ENCODE peak calls at places on chromosomes 4 and X, in six cellular contexts. K is HL-60, Y is transverse colon, G is WERI-Rb-1, O is tibial artery, F is psoas muscle. R is an unnamed sample.

GRCh38 chrX:39427492-39428289 is 626.4 kb downstream of the MID1IP1 start:
- DNase-seq in K (peak; percentile 16), Y (no peak), G (no peak), O (no peak), F (no peak), R (no peak)

GRCh38 chr4:13970349-13970748 is 342.8 kb upstream of the BOD1L1 start:
- DNase-seq in K (no peak), Y (no peak), G (no peak), O (no peak), F (no peak), R (no peak)

GRCh38 chrX:129637217-129638109 is 17.3 kb downstream of the APLN start:
- DNase-seq in K (no peak), Y (peak; percentile 71), G (peak; percentile 62), O (peak; percentile 78), F (peak; percentile 81), R (peak; percentile 49)

GRCh38 chr4:8759987-8760386 is 111.7 kb downstream of the HMX1 start:
- DNase-seq in K (no peak), Y (no peak), G (no peak), O (peak; percentile 23), F (no peak), R (peak; percentile 1)

GRCh38 chr4:114316789-114317188 is 281.8 kb upstream of the UGT8 start:
- DNase-seq in K (no peak), Y (no peak), G (no peak), O (no peak), F (no peak), R (no peak)

GRCh38 chr4:89541998-89542397 is 234.4 kb upstream of the GPRIN3 start:
- DNase-seq in K (no peak), Y (no peak), G (no peak), O (no peak), F (no peak), R (no peak)

GRCh38 chr4:30763337-30763736 is 43.2 kb downstream of the PCDH7 start:
- DNase-seq in K (no peak), Y (no peak), G (no peak), O (no peak), F (no peak), R (no peak)

GRCh38 chr4:113591982-113592381 is 169.6 kb downstream of the CAMK2D start:
- DNase-seq in K (no peak), Y (no peak), G (no peak), O (no peak), F (no peak), R (no peak)

GRCh38 chr4:120709986-120710385 is 212.5 kb downstream of the PRDM5 start:
- DNase-seq in K (no peak), Y (no peak), G (no peak), O (no peak), F (no peak), R (no peak)

GRCh38 chr4:71009091-71009490 is 15.6 kb downstream of the DCK start:
- DNase-seq in K (no peak), Y (no peak), G (no peak), O (no peak), F (no peak), R (no peak)

GRCh38 chr4:155433636-155434360 is 57.0 kb upstream of the MAP9 start:
- DNase-seq in K (no peak), Y (no peak), G (no peak), O (no peak), F (no peak), R (no peak)

GRCh38 chrX:18076434-18076833 is 144.3 kb downstream of the BEND2 start:
- DNase-seq in K (no peak), Y (no peak), G (no peak), O (no peak), F (no peak), R (no peak)

GRCh38 chr4:81491943-81492342 is 20.2 kb upstream of the RASGEF1B start:
- DNase-seq in K (peak; percentile 57), Y (no peak), G (no peak), O (no peak), F (no peak), R (no peak)

GRCh38 chr4:151169223-151169622 is 69.8 kb downstream of the RPS3A start:
- DNase-seq in K (no peak), Y (peak; percentile 62), G (peak; percentile 77), O (peak; percentile 69), F (peak; percentile 69), R (peak; percentile 89)

GRCh38 chr4:55363618-55364420 is 17.8 kb downstream of the SRD5A3 start:
- DNase-seq in K (no peak), Y (no peak), G (no peak), O (no peak), F (no peak), R (no peak)

GRCh38 chr4:110793381-110793801 is 170.5 kb upstream of the PITX2 start:
- DNase-seq in K (no peak), Y (no peak), G (no peak), O (no peak), F (no peak), R (no peak)

GRCh38 chr4:56575820-56576429 is 70.3 kb downstream of the ARL9 start:
- DNase-seq in K (no peak), Y (no peak), G (no peak), O (no peak), F (no peak), R (no peak)

GRCh38 chr4:110737931-110738330 is 115.1 kb upstream of the PITX2 start:
- DNase-seq in K (no peak), Y (no peak), G (no peak), O (no peak), F (no peak), R (no peak)

GRCh38 chrX:47723689-47724088 is 64.7 kb upstream of the UXT start:
- DNase-seq in K (no peak), Y (no peak), G (peak; percentile 23), O (no peak), F (no peak), R (no peak)

GRCh38 chrX:46628406-46629371 is 55.1 kb downstream of the CHST7 start:
- DNase-seq in K (peak; percentile 65), Y (peak; percentile 16), G (no peak), O (peak; percentile 80), F (peak; percentile 87), R (no peak)

GRCh38 chr4:8205749-8206611 is 6.9 kb downstream of the SH3TC1 start:
- DNase-seq in K (peak; percentile 63), Y (no peak), G (no peak), O (no peak), F (no peak), R (no peak)

GRCh38 chr4:117700111-117700892 is 334.0 kb upstream of the NDST3 start:
- DNase-seq in K (no peak), Y (no peak), G (no peak), O (no peak), F (no peak), R (no peak)

GRCh38 chr4:128256539-128256938 is 31.1 kb downstream of the PGRMC2 start:
- DNase-seq in K (no peak), Y (no peak), G (no peak), O (no peak), F (no peak), R (no peak)

GRCh38 chrX:7163146-7163677 is 15.3 kb upstream of the PUDP start:
- DNase-seq in K (no peak), Y (no peak), G (no peak), O (no peak), F (no peak), R (no peak)

GRCh38 chr4:40247350-40247749 is 50.5 kb downstream of the RHOH start:
- DNase-seq in K (no peak), Y (peak; percentile 35), G (no peak), O (no peak), F (no peak), R (no peak)

GRCh38 chr4:5101571-5101970 is 50.3 kb downstream of the STK32B start:
- DNase-seq in K (no peak), Y (no peak), G (no peak), O (no peak), F (no peak), R (no peak)

GRCh38 chrX:148914783-148915182 is 414.4 kb downstream of the AFF2 start:
- DNase-seq in K (no peak), Y (no peak), G (no peak), O (no peak), F (no peak), R (no peak)

GRCh38 chr4:84151574-84151973 is 347.5 kb downstream of the NKX6-1 start:
- DNase-seq in K (no peak), Y (peak; percentile 9), G (no peak), O (no peak), F (no peak), R (peak; percentile 30)

GRCh38 chrX:38868941-38869378 is 67.7 kb downstream of the MID1IP1 start:
- DNase-seq in K (peak; percentile 74), Y (no peak), G (no peak), O (no peak), F (no peak), R (no peak)

GRCh38 chr4:78923459-78924312 is 15.6 kb downstream of the PAQR3 start:
- DNase-seq in K (no peak), Y (no peak), G (no peak), O (no peak), F (no peak), R (no peak)

GRCh38 chr4:107600456-107600855 is 119.6 kb downstream of the PAPSS1 start:
- DNase-seq in K (no peak), Y (no peak), G (no peak), O (no peak), F (no peak), R (no peak)

GRCh38 chrX:68660746-68661145 is 13.3 kb downstream of the STARD8 start:
- DNase-seq in K (no peak), Y (no peak), G (no peak), O (no peak), F (no peak), R (no peak)
- H3K27me3 ChIP-seq in K (no peaks in the 10 kb centered on the region), Y (no peaks in the 10 kb centered on the region), G (peaks cover 7% of the 10 kb centered on the region), O (no peaks in the 10 kb centered on the region), F (no peaks in the 10 kb centered on the region), R (no peaks in the 10 kb centered on the region)

DNA sequence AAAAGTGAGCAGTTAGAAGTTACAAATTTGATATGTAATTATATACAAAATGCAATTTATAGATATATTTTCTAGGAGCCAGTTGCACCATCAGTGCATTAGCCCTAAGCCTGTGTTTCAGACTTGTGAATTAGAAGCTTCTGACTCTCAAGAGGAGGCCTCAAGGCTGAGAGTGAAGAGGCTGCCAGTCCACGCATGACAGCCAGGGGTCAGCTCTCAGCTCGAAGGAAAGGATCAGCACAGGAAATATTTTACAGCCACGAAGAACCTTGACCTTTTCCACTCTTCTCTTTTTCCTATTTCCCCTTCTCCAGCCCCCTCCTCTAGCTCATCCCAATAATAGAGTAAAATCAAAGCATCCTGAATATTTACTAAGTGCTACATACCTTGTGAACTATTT is 642.4 kb downstream of the TRIML1 start:
- DNase-seq in K (no peak), Y (no peak), G (peak; percentile 19), O (no peak), F (no peak), R (peak; percentile 28)
- TF ChIP-seq CTCF in K (no peak), Y (no peak), G (peak; percentile 35), O (no peak), F (no peak), R (peak; percentile 58)

DNA sequence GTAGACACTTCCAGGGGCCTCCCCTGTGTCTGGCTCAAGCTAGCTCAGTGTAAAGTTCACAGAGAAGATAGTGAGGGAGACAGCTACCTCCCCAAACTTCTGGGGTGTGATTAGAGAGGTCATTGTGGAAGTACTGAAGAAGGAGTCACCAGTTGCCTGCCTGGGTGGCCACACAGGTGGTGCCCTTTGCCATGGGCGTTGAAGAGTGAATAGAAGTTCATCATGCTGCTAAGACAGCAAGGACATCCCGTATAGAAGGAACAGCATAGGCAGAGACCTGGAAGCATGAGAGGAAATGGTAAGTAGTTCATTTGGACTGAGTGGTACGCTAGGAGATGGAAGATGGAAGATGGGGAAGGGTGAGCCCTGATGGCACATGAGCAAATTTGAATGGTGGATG is 110.1 kb downstream of the PJA1 start:
- DNase-seq in K (no peak), Y (no peak), G (no peak), O (no peak), F (no peak), R (no peak)
- H3K4me3 ChIP-seq in K (no peak overlapping the region), Y (no peak overlapping the region), G (no peak overlapping the region), O (no peak overlapping the region), F (no peak overlapping the region), R (no peak overlapping the region)

GRCh38 chrX:133992877-133993276 is 7.5 kb upstream of the GPC3 start:
- DNase-seq in K (no peak), Y (no peak), G (no peak), O (no peak), F (no peak), R (no peak)
- H3K27me3 ChIP-seq in K (peaks cover 4% of the 10 kb centered on the region), Y (no peaks in the 10 kb centered on the region), G (peaks cover 22% of the 10 kb centered on the region), O (no peaks in the 10 kb centered on the region), F (no peaks in the 10 kb centered on the region), R (no peaks in the 10 kb centered on the region)